ENCODE peak calls at places on chromosomes 16 and 17, in nine cellular contexts. Q is ureter; C is NCI-H226; S is activated CD4-positive, CD25-positive, alpha-beta regulatory T cell; N is iPS-NIHi11; H is substantia nigra; I is activated CD4-positive, alpha-beta T cell treated with anti-CD3 and anti-CD28 coated beads, Interleukin-2, amount 50 U/mL, for 48 hours; T is caudate nucleus; U is IMR-90. L is an unnamed sample.

GRCh38 chr16:27353853-27354252 is 40.1 kb downstream of the IL4R start:
- DNase-seq in Q (no peak), C (no peak), S (no peak), N (no peak), H (no peak), I (no peak), T (no peak), U (no peak), L (no peak)

GRCh38 chr16:75491876-75492275 is 3.4 kb downstream of the CHST6 start:
- DNase-seq in Q (no peak), C (peak), S (no peak), N (no peak), H (peak), I (no peak), T (peak), U (no peak), L (no peak)

GRCh38 chr16:89357055-89357454 is 133.3 kb downstream of the ANKRD11 start:
- DNase-seq in Q (no peak), C (no peak), S (no peak), N (no peak), H (no peak), I (peak), T (no peak), U (no peak), L (no peak)

GRCh38 chr16:30997887-30998711 is 12.3 kb downstream of the STX1B start:
- DNase-seq in Q (no peak), C (peak), S (no peak), N (no peak), H (no peak), I (no peak), T (no peak), U (peak), L (no peak)

GRCh38 chr16:54937673-54938350 is 7.1 kb downstream of the IRX5 start:
- DNase-seq in Q (no peak), C (no peak), S (no peak), N (no peak), H (no peak), I (no peak), T (no peak), U (no peak), L (no peak)

GRCh38 chr16:81516478-81517149 is 72.0 kb downstream of the CMIP start:
- DNase-seq in Q (no peak), C (no peak), S (no peak), N (no peak), H (no peak), I (no peak), T (no peak), U (no peak), L (no peak)

GRCh38 chr17:15343749-15344148 is 2.4 kb upstream of the TEKT3 start:
- DNase-seq in Q (no peak), C (peak), S (no peak), N (no peak), H (no peak), I (no peak), T (no peak), U (peak), L (no peak)

GRCh38 chr17:321386-321941 is 31.1 kb downstream of the RPH3AL start:
- DNase-seq in Q (no peak), C (no peak), S (no peak), N (no peak), H (no peak), I (no peak), T (no peak), U (no peak), L (no peak)

GRCh38 chr17:10121971-10122707 is 76.3 kb downstream of the GAS7 start:
- DNase-seq in Q (no peak), C (no peak), S (no peak), N (no peak), H (no peak), I (no peak), T (no peak), U (peak), L (no peak)

L was measured in esophagus muscularis mucosa.